ENCODE peak calls at places on chromosomes 11 and 22, in five cellular contexts. One of them, this sample, is unnamed.

GRCh38 chr11:87125257-87125656 is 87.5 kb downstream of the TMEM135 start:
- DNase-seq in suprapubic skin: no peak
- DNase-seq in adrenal gland: no peak
- DNase-seq in cardiac fibroblast: no peak
- DNase-seq in heart left ventricle: no peak
- DNase-seq in this sample: no peak

GRCh38 chr11:120917536-120918239 is 106.2 kb upstream of the TBCEL start:
- DNase-seq in suprapubic skin: no peak
- DNase-seq in adrenal gland: no peak
- DNase-seq in cardiac fibroblast: no peak
- DNase-seq in heart left ventricle: no peak
- DNase-seq in this sample: no peak

GRCh38 chr11:102762414-102762813 is 18.0 kb downstream of the MMP10 start:
- DNase-seq in suprapubic skin: no peak
- DNase-seq in adrenal gland: no peak
- DNase-seq in cardiac fibroblast: no peak
- DNase-seq in heart left ventricle: no peak
- DNase-seq in this sample: no peak

GRCh38 chr11:36509694-36510566 is at the start of gene TRAF6:
- DNase-seq in suprapubic skin: peak; percentile 92
- DNase-seq in adrenal gland: peak; percentile 88
- DNase-seq in cardiac fibroblast: peak; percentile 87
- DNase-seq in heart left ventricle: peak; percentile 93
- DNase-seq in this sample: peak; percentile 97

GRCh38 chr11:117950320-117950719 is 21.1 kb upstream of the TMPRSS13 start:
- DNase-seq in suprapubic skin: no peak
- DNase-seq in adrenal gland: no peak
- DNase-seq in cardiac fibroblast: no peak
- DNase-seq in heart left ventricle: no peak
- DNase-seq in this sample: no peak

GRCh38 chr22:20153945-20154344 is 3.1 kb upstream of the CCDC188 start:
- DNase-seq in suprapubic skin: no peak
- DNase-seq in adrenal gland: no peak
- DNase-seq in cardiac fibroblast: no peak
- DNase-seq in heart left ventricle: no peak
- DNase-seq in this sample: no peak

GRCh38 chr11:27205269-27205668 is 157.7 kb downstream of the CCDC34 start:
- DNase-seq in suprapubic skin: no peak
- DNase-seq in adrenal gland: no peak
- DNase-seq in cardiac fibroblast: no peak
- DNase-seq in heart left ventricle: no peak
- DNase-seq in this sample: no peak

GRCh38 chr11:117618956-117619355 is 178.1 kb downstream of the DSCAML1 start:
- DNase-seq in suprapubic skin: no peak
- DNase-seq in adrenal gland: no peak
- DNase-seq in cardiac fibroblast: no peak
- DNase-seq in heart left ventricle: no peak
- DNase-seq in this sample: peak; percentile 68

GRCh38 chr11:99693941-99694492 is 673.3 kb downstream of the CNTN5 start:
- DNase-seq in suprapubic skin: no peak
- DNase-seq in adrenal gland: peak; percentile 18
- DNase-seq in cardiac fibroblast: peak; percentile 90
- DNase-seq in heart left ventricle: no peak
- DNase-seq in this sample: no peak

GRCh38 chr22:49869091-49869830 is 15.6 kb downstream of the ZBED4 start:
- DNase-seq in suprapubic skin: no peak
- DNase-seq in adrenal gland: peak; percentile 2
- DNase-seq in cardiac fibroblast: no peak
- DNase-seq in heart left ventricle: no peak
- DNase-seq in this sample: no peak

GRCh38 chr11:19410032-19410431 is 169.3 kb upstream of the E2F8 start:
- DNase-seq in suprapubic skin: no peak
- DNase-seq in adrenal gland: no peak
- DNase-seq in cardiac fibroblast: no peak
- DNase-seq in heart left ventricle: no peak
- DNase-seq in this sample: no peak

GRCh38 chr11:27423125-27423524 is 49.5 kb downstream of the LGR4 start:
- DNase-seq in suprapubic skin: peak; percentile 83
- DNase-seq in adrenal gland: peak; percentile 23
- DNase-seq in cardiac fibroblast: peak; percentile 97
- DNase-seq in heart left ventricle: peak; percentile 65
- DNase-seq in this sample: peak; percentile 80

DNA sequence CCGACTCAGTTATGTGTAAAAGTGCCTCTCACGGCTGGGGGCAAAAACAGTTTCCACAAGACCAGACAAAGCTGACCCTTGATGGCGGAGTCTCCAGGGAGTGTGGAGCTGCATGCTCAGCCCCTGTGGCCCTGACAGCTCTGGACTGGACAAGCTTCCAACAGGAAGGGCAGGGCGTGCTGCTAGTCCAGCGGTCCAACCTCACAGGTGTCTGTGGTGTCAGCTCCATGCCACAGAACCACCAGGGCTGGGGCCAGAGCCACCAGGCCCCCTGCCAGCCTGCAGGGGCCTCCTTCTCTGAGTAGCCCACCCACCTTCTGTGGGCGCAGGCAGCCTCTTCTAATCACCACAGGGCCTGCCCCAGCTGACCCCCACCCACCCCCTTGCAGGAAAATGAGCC is 149.7 kb downstream of the CRYBB2 start:
- DNase-seq in suprapubic skin: no peak
- DNase-seq in adrenal gland: no peak
- DNase-seq in cardiac fibroblast: no peak
- DNase-seq in heart left ventricle: no peak
- DNase-seq in this sample: no peak
- TF ChIP-seq CTCF in suprapubic skin: no peak
- TF ChIP-seq CTCF in adrenal gland: no peak
- TF ChIP-seq CTCF in cardiac fibroblast: no peak
- TF ChIP-seq CTCF in heart left ventricle: no peak
- TF ChIP-seq CTCF in this sample: no peak

DNA sequence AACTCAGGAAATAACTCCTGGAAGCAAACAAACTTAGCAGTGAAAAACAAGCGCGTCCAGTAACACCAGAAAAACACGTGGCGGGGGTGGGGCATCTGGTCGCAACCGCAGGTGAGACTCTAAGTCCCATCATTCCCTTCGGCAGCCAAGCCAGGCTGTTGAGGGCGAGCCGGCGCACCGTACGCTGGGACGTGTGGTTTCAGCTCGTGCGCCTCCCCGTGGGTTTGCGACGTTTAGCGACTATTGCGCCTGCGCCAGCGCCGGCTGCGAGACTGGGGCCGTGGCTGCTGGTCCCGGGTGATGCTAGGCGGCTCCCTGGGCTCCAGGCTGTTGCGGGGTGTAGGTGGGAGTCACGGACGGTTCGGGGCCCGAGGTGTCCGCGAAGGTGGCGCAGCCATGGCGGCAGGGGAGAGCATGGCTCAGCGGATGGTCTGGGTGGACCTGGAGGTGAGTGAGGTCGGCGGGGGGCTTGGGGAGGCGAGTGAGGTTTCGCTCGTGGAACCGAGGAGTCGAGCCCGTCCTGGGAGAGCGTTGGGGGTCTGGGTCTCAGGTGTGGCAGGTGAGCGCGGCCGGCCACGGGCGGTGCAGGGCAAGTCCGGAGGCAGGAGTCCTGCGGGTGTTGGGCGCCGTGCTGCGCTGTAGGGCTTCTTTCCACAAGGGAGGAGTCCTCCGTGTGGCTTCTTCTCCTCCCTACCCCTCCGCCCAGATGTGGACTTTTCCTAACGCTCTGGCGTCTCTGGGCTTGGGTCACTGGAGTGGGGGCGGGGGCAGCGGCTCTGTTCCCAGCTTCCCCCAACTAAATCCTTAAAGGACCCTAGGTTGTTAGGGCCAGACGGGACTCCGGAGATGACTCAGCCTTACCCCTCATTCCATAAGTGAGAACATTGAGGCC is at the start of gene REXO2:
- DNase-seq in suprapubic skin: peak; percentile 97
- DNase-seq in adrenal gland: peak; percentile 96
- DNase-seq in cardiac fibroblast: peak; percentile 97
- DNase-seq in heart left ventricle: peak; percentile 98
- DNase-seq in this sample: peak; percentile 95
- TF ChIP-seq CTCF in suprapubic skin: peak; percentile 30
- TF ChIP-seq CTCF in adrenal gland: peak; percentile 7
- TF ChIP-seq CTCF in cardiac fibroblast: peak; percentile 10
- TF ChIP-seq CTCF in heart left ventricle: no peak
- TF ChIP-seq CTCF in this sample: no peak

GRCh38 chr22:43094085-43094484 is 4.9 kb upstream of the TTLL1 start:
- DNase-seq in suprapubic skin: no peak
- DNase-seq in adrenal gland: peak; percentile 94
- DNase-seq in cardiac fibroblast: no peak
- DNase-seq in heart left ventricle: peak; percentile 88
- DNase-seq in this sample: no peak
- TF ChIP-seq CTCF in suprapubic skin: no peak
- TF ChIP-seq CTCF in adrenal gland: no peak
- TF ChIP-seq CTCF in cardiac fibroblast: no peak
- TF ChIP-seq CTCF in heart left ventricle: no peak
- TF ChIP-seq CTCF in this sample: no peak

DNA sequence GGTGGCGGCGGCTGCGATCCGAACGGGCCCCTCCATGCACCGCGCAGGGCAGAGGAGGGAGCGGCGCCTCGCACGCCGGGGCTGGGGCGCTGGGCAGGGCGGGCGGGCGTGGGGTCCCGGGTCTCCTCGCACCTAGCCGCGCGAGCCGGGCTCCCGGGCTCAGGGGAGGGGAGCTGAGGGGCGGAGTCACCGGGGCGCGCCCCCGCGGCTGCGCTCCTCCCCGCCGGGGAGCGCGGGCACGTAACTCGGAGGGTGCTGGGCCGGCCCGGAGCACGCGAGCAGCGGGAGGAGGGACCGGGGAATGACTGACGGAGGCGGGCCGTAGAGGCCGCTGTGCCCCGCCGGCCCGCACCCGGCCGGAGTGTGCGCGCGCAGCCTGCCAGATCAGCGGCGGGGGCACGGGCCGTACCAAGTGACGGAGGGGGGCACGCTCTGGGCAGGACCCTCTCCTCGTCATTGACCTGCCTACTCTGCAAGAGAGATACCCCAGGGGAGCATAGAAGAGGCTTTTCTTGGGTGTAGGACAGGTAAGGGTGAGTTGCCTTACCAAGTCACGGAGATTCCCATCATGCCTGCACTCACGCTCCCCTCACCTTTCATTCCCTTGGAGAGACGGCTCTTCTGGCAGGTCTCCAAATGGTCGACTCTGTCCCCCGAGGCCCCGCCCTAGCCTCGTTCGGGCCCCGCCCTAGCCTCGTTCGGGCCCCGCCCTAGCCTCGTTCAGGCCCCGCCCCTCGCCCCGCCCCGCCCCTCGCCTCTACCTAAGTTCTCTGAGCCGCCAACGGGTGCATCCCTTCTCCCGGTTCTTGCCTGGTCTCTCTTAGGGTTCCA is at the start of gene CDON:
- DNase-seq in suprapubic skin: peak; percentile 90
- DNase-seq in adrenal gland: peak; percentile 92
- DNase-seq in cardiac fibroblast: peak; percentile 97
- DNase-seq in heart left ventricle: peak; percentile 94
- DNase-seq in this sample: peak; percentile 94
- TF ChIP-seq CTCF in suprapubic skin: peak; percentile 24
- TF ChIP-seq CTCF in adrenal gland: no peak
- TF ChIP-seq CTCF in cardiac fibroblast: no peak
- TF ChIP-seq CTCF in heart left ventricle: no peak
- TF ChIP-seq CTCF in this sample: no peak

GRCh38 chr22:48650323-48651035 is 1177.2 kb downstream of the BRD1 start:
- DNase-seq in suprapubic skin: no peak
- DNase-seq in adrenal gland: no peak
- DNase-seq in cardiac fibroblast: no peak
- DNase-seq in heart left ventricle: no peak
- DNase-seq in this sample: no peak
- TF ChIP-seq CTCF in suprapubic skin: no peak
- TF ChIP-seq CTCF in adrenal gland: no peak
- TF ChIP-seq CTCF in cardiac fibroblast: no peak
- TF ChIP-seq CTCF in heart left ventricle: no peak
- TF ChIP-seq CTCF in this sample: no peak

GRCh38 chr22:24178502-24179440 is 2.5 kb upstream of the SUSD2 start:
- DNase-seq in suprapubic skin: no peak
- DNase-seq in adrenal gland: no peak
- DNase-seq in cardiac fibroblast: peak; percentile 13
- DNase-seq in heart left ventricle: peak; percentile 23
- DNase-seq in this sample: no peak
- TF ChIP-seq CTCF in suprapubic skin: no peak
- TF ChIP-seq CTCF in adrenal gland: no peak
- TF ChIP-seq CTCF in cardiac fibroblast: peak; percentile 48
- TF ChIP-seq CTCF in heart left ventricle: no peak
- TF ChIP-seq CTCF in this sample: peak; percentile 60

GRCh38 chr22:29885610-29886009 is 2.6 kb downstream of the MTMR3 start:
- DNase-seq in suprapubic skin: no peak
- DNase-seq in adrenal gland: no peak
- DNase-seq in cardiac fibroblast: no peak
- DNase-seq in heart left ventricle: no peak
- DNase-seq in this sample: no peak

GRCh38 chr22:29882716-29883044 is 294 bp upstream of the MTMR3 start:
- DNase-seq in suprapubic skin: no peak
- DNase-seq in adrenal gland: no peak
- DNase-seq in cardiac fibroblast: no peak
- DNase-seq in heart left ventricle: no peak
- DNase-seq in this sample: no peak

GRCh38 chr22:29883045-29883830 is at the start of gene MTMR3:
- DNase-seq in suprapubic skin: peak; percentile 94
- DNase-seq in adrenal gland: peak; percentile 92
- DNase-seq in cardiac fibroblast: peak; percentile 92
- DNase-seq in heart left ventricle: peak; percentile 96
- DNase-seq in this sample: peak; percentile 98

GRCh38 chr22:29886601-29887000 is 3.6 kb downstream of the MTMR3 start:
- DNase-seq in suprapubic skin: no peak
- DNase-seq in adrenal gland: no peak
- DNase-seq in cardiac fibroblast: no peak
- DNase-seq in heart left ventricle: no peak
- DNase-seq in this sample: no peak

DNA sequence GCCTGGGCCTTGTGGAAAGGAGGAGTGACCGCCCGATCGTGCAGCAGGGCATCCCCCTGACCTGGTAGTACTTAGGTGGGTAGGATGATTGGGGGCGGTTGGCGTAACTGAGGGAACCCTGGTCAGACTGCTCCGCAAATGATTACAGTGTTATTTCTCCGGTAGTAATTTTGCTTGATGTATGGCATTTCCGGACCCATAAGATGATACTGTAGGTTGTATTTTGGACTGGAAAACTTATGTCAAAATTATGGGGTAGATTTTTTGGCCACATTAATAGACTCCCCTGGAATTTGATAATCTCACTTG is 811 bp downstream of the MTMR3 start:
- DNase-seq in suprapubic skin: no peak
- DNase-seq in adrenal gland: no peak
- DNase-seq in cardiac fibroblast: no peak
- DNase-seq in heart left ventricle: no peak
- DNase-seq in this sample: no peak
- TF ChIP-seq CTCF in suprapubic skin: no peak
- TF ChIP-seq CTCF in adrenal gland: no peak
- TF ChIP-seq CTCF in cardiac fibroblast: no peak
- TF ChIP-seq CTCF in heart left ventricle: no peak
- TF ChIP-seq CTCF in this sample: no peak

DNA sequence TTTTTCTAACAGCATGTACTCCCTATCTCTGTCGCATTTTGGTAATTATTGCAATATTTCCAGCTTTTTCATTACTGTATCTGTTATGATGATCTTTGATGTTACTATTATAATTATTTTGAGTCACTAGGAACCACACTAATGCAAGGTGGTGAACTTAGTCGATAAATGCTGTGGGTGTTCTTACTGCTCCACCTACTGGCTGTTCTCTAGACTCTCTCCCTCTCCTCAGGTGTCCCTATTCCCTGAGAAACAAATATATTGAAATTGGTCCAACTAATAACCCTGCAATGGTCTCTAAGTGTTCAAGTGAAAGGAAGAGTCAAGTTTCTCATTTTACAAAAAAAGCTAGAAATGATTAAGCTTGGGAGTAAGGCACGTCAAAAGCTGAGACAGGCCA is 10.5 kb downstream of the ARL14EP start:
- DNase-seq in suprapubic skin: no peak
- DNase-seq in adrenal gland: no peak
- DNase-seq in cardiac fibroblast: peak; percentile 27
- DNase-seq in heart left ventricle: no peak
- DNase-seq in this sample: no peak
- TF ChIP-seq CTCF in suprapubic skin: peak; percentile 17
- TF ChIP-seq CTCF in adrenal gland: peak; percentile 25
- TF ChIP-seq CTCF in cardiac fibroblast: peak; percentile 54
- TF ChIP-seq CTCF in heart left ventricle: peak; percentile 29
- TF ChIP-seq CTCF in this sample: peak; percentile 18